ENCODE peak calls at places on chromosomes 13 and 19, in six cellular contexts. Q is IMR-90, F is neuronal stem cell, D is H9, N is H1, J is mesendoderm. A is an unnamed sample. For H3K4me1 and H3K79me1, the result is how much of the 10 kb centered on the place peaks cover.

GRCh38 chr13:80630685-80631121 is 289.8 kb upstream of the SPRY2 start:
- DNase-seq in Q (no peak), F (no peak), D (no peak), N (no peak), J (no peak), A (peak)

GRCh38 chr19:33905937-33906577 is 109.4 kb downstream of the KCTD15 start:
- DNase-seq in Q (no peak), F (peak), D (peak), N (peak), J (peak), A (no peak)

GRCh38 chr19:5002143-5002542 is 33.2 kb downstream of the KDM4B start:
- DNase-seq in Q (peak), F (no peak), D (no peak), N (no peak), J (no peak), A (peak)

GRCh38 chr13:73625562-73626339 is 508.5 kb downstream of the KLF12 start:
- DNase-seq in Q (no peak), F (no peak), D (no peak), N (no peak), J (no peak), A (no peak)

GRCh38 chr13:73872397-73872796 is 261.8 kb downstream of the KLF12 start:
- DNase-seq in Q (peak), F (no peak), D (no peak), N (no peak), J (no peak), A (no peak)

GRCh38 chr13:114047358-114047881 is 73.5 kb upstream of the C13orf46 start:
- DNase-seq in Q (peak), F (no peak), D (no peak), N (no peak), J (no peak), A (peak)

GRCh38 chr13:51827254-51827653 is 17.7 kb downstream of the TMEM272 start:
- DNase-seq in Q (no peak), F (no peak), D (no peak), N (no peak), J (no peak), A (no peak)

GRCh38 chr13:38530492-38530891 is 156.4 kb upstream of the FREM2 start:
- DNase-seq in Q (peak), F (no peak), D (no peak), N (no peak), J (no peak), A (peak)

GRCh38 chr19:11339254-11340098 is at the start of gene RAB3D:
- DNase-seq in Q (peak), F (peak), D (peak), N (peak), J (peak), A (peak)

GRCh38 chr13:37617162-37617561 is 18.6 kb upstream of the POSTN start:
- DNase-seq in Q (peak), F (no peak), D (no peak), N (no peak), J (peak), A (peak)

GRCh38 chr13:33958964-33959363 is 141.0 kb downstream of the RFC3 start:
- DNase-seq in Q (no peak), F (no peak), D (no peak), N (no peak), J (no peak), A (no peak)

GRCh38 chr13:39676315-39676876 is 20.9 kb downstream of the COG6 start:
- DNase-seq in Q (peak), F (peak), D (no peak), N (no peak), J (peak), A (peak)

GRCh38 chr13:53060840-53061485 is 32.4 kb downstream of the OLFM4 start:
- DNase-seq in Q (no peak), F (no peak), D (no peak), N (no peak), J (no peak), A (no peak)

GRCh38 chr13:75650991-75651390 is 14.9 kb downstream of the LMO7 start:
- DNase-seq in Q (no peak), F (no peak), D (no peak), N (no peak), J (no peak), A (no peak)

GRCh38 chr19:15456871-15457700 is 7.3 kb downstream of the RASAL3 start:
- DNase-seq in Q (no peak), F (no peak), D (peak), N (peak), J (peak), A (no peak)

GRCh38 chr19:33410915-33411401 is 37.4 kb downstream of the CEBPG start:
- DNase-seq in Q (no peak), F (no peak), D (no peak), N (no peak), J (no peak), A (no peak)

GRCh38 chr13:25973085-25973484 is 78.7 kb downstream of the SHISA2 start:
- DNase-seq in Q (no peak), F (no peak), D (no peak), N (no peak), J (peak), A (no peak)

GRCh38 chr19:52664461-52664860 is 26.3 kb upstream of the ZNF83 start:
- DNase-seq in Q (no peak), F (peak), D (peak), N (no peak), J (no peak), A (no peak)

GRCh38 chr19:5337886-5338595 is 2.6 kb downstream of the PTPRS start:
- DNase-seq in Q (no peak), F (no peak), D (no peak), N (no peak), J (no peak), A (no peak)

GRCh38 chr13:95676100-95676774 is 702 bp upstream of the DNAJC3 start:
- DNase-seq in Q (peak), F (no peak), D (peak), N (no peak), J (no peak), A (peak)

GRCh38 chr19:49585023-49585422 is 3.9 kb downstream of the PRRG2 start:
- DNase-seq in Q (no peak), F (no peak), D (peak), N (peak), J (peak), A (no peak)

GRCh38 chr19:52307275-52307674 is 10.3 kb downstream of the ZNF480 start:
- DNase-seq in Q (peak), F (peak), D (peak), N (peak), J (peak), A (peak)

GRCh38 chr13:83940742-83941141 is 58.5 kb upstream of the SLITRK1 start:
- DNase-seq in Q (no peak), F (no peak), D (no peak), N (no peak), J (no peak), A (no peak)

GRCh38 chr13:88958821-88959220 is 1287.7 kb downstream of the SLITRK5 start:
- DNase-seq in Q (no peak), F (no peak), D (no peak), N (no peak), J (no peak), A (no peak)

GRCh38 chr13:42970824-42971669 is 21.0 kb downstream of the EPSTI1 start:
- DNase-seq in Q (peak), F (peak), D (peak), N (peak), J (peak), A (peak)

GRCh38 chr13:46668302-46668720 is 115.3 kb downstream of the LRCH1 start:
- DNase-seq in Q (peak), F (no peak), D (no peak), N (no peak), J (no peak), A (peak)

GRCh38 chr19:49862411-49863253 is 4.7 kb downstream of the PNKP start:
- DNase-seq in Q (no peak), F (no peak), D (peak), N (peak), J (peak), A (peak)

GRCh38 chr19:39152066-39152465 is 26.5 kb downstream of the PAK4 start:
- DNase-seq in Q (no peak), F (no peak), D (no peak), N (no peak), J (no peak), A (no peak)

GRCh38 chr13:43805681-43806128 is 18.9 kb upstream of the ENOX1 start:
- DNase-seq in Q (peak), F (no peak), D (no peak), N (no peak), J (peak), A (peak)

GRCh38 chr19:11735375-11735774 is 3.4 kb downstream of the ZNF823 start:
- DNase-seq in Q (no peak), F (no peak), D (no peak), N (no peak), J (no peak), A (no peak)

GRCh38 chr13:110737555-110737954 is 24.1 kb downstream of the ING1 start:
- DNase-seq in Q (no peak), F (no peak), D (no peak), N (no peak), J (no peak), A (no peak)

GRCh38 chr19:54473071-54473941 is at the start of gene CDC42EP5:
- DNase-seq in Q (peak), F (no peak), D (peak), N (no peak), J (no peak), A (peak)

GRCh38 chr13:20125129-20125782 is 35.6 kb downstream of the GJA3 start:
- DNase-seq in Q (peak), F (no peak), D (peak), N (no peak), J (no peak), A (peak)

GRCh38 chr19:5136060-5136855 is 167.3 kb downstream of the KDM4B start:
- DNase-seq in Q (no peak), F (no peak), D (no peak), N (no peak), J (no peak), A (no peak)

GRCh38 chr19:49409441-49410029 is 13.7 kb downstream of the PTH2 start:
- DNase-seq in Q (no peak), F (no peak), D (no peak), N (no peak), J (no peak), A (no peak)

GRCh38 chr19:12133069-12133468 is 7.1 kb downstream of the ZNF20 start:
- DNase-seq in Q (no peak), F (no peak), D (no peak), N (no peak), J (peak), A (peak)

GRCh38 chr13:99161512-99161911 is 39.1 kb upstream of the UBAC2 start:
- DNase-seq in Q (no peak), F (no peak), D (no peak), N (no peak), J (no peak), A (no peak)
- H3K4me1 ChIP-seq in Q (under half), F (under half), D (under half), N (under half), J (under half), A (under half)

GRCh38 chr19:13151605-13152355 is 1.6 kb downstream of the IER2 start:
- DNase-seq in Q (peak), F (peak), D (peak), N (peak), J (peak), A (peak)

GRCh38 chr19:13152854-13153626 is 2.8 kb downstream of the IER2 start:
- DNase-seq in Q (peak), F (peak), D (peak), N (peak), J (peak), A (peak)

GRCh38 chr19:13153627-13154240 is 3.5 kb downstream of the IER2 start:
- DNase-seq in Q (no peak), F (peak), D (no peak), N (no peak), J (peak), A (no peak)

GRCh38 chr19:13150919-13151604 is 851 bp downstream of the IER2 start:
- DNase-seq in Q (no peak), F (peak), D (no peak), N (peak), J (no peak), A (peak)

DNA sequence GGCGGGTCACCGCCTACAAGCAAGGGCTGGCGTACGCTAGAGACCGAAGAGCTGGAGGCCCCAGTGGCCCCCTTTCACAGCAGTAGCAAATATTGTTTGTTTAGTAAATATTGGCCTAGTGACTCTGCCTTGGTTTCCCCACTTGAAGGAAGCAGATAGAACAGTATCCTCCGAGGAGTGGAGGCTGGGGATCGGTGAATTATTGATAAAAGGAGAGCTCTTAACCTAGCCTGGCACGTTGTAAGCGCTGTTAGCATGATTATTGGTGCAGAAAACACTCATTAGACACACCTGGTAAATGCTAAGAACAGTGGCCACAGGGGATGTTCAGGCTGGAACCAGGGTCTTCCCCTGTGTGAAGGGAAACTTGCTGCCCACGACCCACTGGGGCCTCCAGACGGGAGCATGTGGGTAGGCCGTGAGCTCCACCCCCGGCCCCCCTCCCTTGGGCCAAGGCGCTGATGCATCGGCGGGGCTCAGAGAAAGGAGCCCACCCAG is 2.2 kb downstream of the IER2 start:
- DNase-seq in Q (no peak), F (no peak), D (no peak), N (no peak), J (peak), A (no peak)
- H3K79me1 ChIP-seq in Q (under half), F (under half), D (under half), N (under half), J (under half), A (under half)

GRCh38 chr13:94329277-94329676 is 150.2 kb downstream of the DCT start:
- DNase-seq in Q (peak), F (no peak), D (no peak), N (no peak), J (no peak), A (peak)
- H3K18ac ChIP-seq in Q (peak), F (peak), D (no peak), N (no peak), J (no peak), A (peak)

GRCh38 chr13:50629497-50629896 is 214.0 kb downstream of the DLEU7 start:
- DNase-seq in Q (no peak), F (no peak), D (no peak), N (no peak), J (no peak), A (peak)
- H3K4me1 ChIP-seq in Q (under half), F (under half), D (under half), N (under half), J (under half), A (under half)

DNA sequence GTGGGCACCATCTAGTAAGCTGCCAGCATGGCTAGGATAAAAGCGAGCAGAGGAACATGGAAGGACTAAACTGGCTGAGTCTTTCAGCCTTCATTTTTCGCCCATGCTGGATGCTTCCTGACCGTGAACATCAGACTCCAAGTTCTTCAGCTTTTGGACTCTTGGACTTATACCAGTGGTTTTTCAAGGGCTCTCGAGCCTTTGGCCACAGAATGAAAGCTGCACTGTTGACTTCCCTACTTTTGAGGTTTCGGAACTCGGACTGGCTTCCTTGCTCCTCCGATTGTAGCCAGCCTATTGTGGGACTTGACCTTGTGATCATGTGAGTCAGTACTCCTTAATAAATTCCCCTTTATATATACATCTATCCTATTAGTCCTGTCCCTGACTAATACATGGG is 785.1 kb upstream of the SLITRK6 start:
- DNase-seq in Q (no peak), F (no peak), D (no peak), N (no peak), J (no peak), A (no peak)
- H3K79me1 ChIP-seq in Q (under half), F (under half), D (under half), N (under half), J (under half), A (under half)

DNA sequence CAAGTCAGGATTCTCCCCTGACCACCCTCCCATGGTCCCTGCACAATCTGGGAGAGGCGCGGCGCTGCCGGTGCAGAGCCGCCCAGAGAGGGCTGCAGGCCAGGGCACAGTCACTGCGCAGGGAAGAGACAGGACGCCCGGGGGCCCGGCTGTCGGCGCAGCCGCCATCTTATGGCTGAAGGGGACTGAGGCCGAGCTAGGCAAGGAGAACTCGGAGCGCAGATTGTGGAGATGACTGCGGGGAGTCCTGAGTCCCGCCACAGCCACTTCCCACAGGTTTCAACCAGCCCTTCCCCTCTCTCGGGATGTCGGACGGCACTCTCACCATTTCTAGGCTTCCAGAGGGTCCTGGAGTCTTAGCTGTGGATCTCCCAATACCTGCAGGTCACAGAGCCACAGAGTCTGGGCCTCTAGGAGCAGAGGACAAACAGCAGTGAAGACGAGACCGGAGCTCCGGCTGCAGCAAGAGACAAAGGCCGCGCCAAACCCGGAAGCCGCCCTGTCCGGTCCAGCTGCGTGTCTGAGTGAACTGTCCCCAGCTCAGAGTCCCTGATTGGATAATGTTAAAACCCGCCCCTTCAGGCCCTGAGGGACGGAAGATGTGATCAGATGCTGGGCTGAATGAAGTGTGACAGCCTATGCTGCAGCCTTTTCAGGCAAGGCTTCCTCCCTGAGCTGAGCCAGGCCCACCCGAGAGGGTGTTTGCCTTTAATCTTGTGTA is at the start of gene ZNF708:
- DNase-seq in Q (peak), F (peak), D (peak), N (peak), J (peak), A (peak)
- H3K18ac ChIP-seq in Q (peak), F (peak), D (peak), N (peak), J (peak), A (peak)

GRCh38 chr19:35000647-35001501 is 751 bp downstream of the GRAMD1A start:
- DNase-seq in Q (peak), F (no peak), D (peak), N (no peak), J (peak), A (peak)

GRCh38 chr19:34999498-35000337 is at the start of gene GRAMD1A:
- DNase-seq in Q (peak), F (peak), D (peak), N (peak), J (peak), A (peak)

GRCh38 chr19:35002037-35002535 is 2.0 kb downstream of the GRAMD1A start:
- DNase-seq in Q (no peak), F (no peak), D (no peak), N (no peak), J (no peak), A (no peak)

GRCh38 chr19:34998777-34999497 is 1.2 kb upstream of the GRAMD1A start:
- DNase-seq in Q (no peak), F (no peak), D (peak), N (peak), J (no peak), A (no peak)

GRCh38 chr19:35000338-35000646 is 169 bp downstream of the GRAMD1A start:
- DNase-seq in Q (no peak), F (no peak), D (no peak), N (no peak), J (no peak), A (no peak)
- H3K4me1 ChIP-seq in Q (under half), F (under half), D (under half), N (under half), J (under half), A (under half)